ENCODE peak calls at places on chromosomes 1 and 21, in nine cellular contexts. N is neural progenitor cell, T is hepatocyte, F is fibroblast of lung, P is PC-9, U is IMR-90, O is neuronal stem cell, E is K562, Q is SK-N-SH. L is an unnamed sample.

GRCh38 chr1:53362270-53362669 is 34.4 kb upstream of the LRP8 start:
- DNase-seq in N (peak; percentile 74), T (no peak), F (no peak), P (no peak), U (no peak), O (peak; percentile 26), E (no peak), Q (no peak), L (no peak)

GRCh38 chr1:212721388-212722247 is 22.0 kb upstream of the BATF3 start:
- DNase-seq in N (no peak), T (peak; percentile 39), F (peak; percentile 67), P (peak; percentile 89), U (peak; percentile 84), O (no peak), E (peak; percentile 40), Q (no peak), L (peak; percentile 91)

GRCh38 chr1:160205242-160205973 is at the start of gene PEA15:
- DNase-seq in N (peak; percentile 91), T (peak; percentile 88), F (peak; percentile 56), P (no peak), U (peak; percentile 35), O (peak; percentile 67), E (peak; percentile 93), Q (peak; percentile 96), L (peak; percentile 97)

GRCh38 chr1:117681093-117681950 is 75.5 kb downstream of the TENT5C start:
- DNase-seq in N (no peak), T (no peak), F (no peak), P (peak; percentile 33), U (no peak), O (no peak), E (no peak), Q (no peak), L (no peak)

GRCh38 chr1:200415693-200416593 is 6.1 kb upstream of the ZNF281 start:
- DNase-seq in N (no peak), T (peak; percentile 72), F (peak; percentile 98), P (peak; percentile 96), U (peak; percentile 98), O (no peak), E (no peak), Q (no peak), L (peak; percentile 89)

GRCh38 chr1:164733070-164733469 is 174.1 kb downstream of the PBX1 start:
- DNase-seq in N (no peak), T (no peak), F (peak; percentile 57), P (peak; percentile 48), U (peak; percentile 80), O (no peak), E (no peak), Q (no peak), L (no peak)

GRCh38 chr1:2135425-2135824 is 59.1 kb downstream of the FAAP20 start:
- DNase-seq in N (peak; percentile 59), T (peak; percentile 95), F (peak; percentile 68), P (peak; percentile 93), U (peak; percentile 85), O (peak; percentile 35), E (no peak), Q (peak; percentile 69), L (peak; percentile 90)

GRCh38 chr1:3597599-3597964 is 13.7 kb downstream of the MEGF6 start:
- DNase-seq in N (no peak), T (no peak), F (no peak), P (no peak), U (no peak), O (no peak), E (no peak), Q (no peak), L (peak; percentile 59)

GRCh38 chr1:14980801-14981200 is 172.7 kb upstream of the TMEM51 start:
- DNase-seq in N (peak; percentile 36), T (no peak), F (peak; percentile 22), P (no peak), U (peak; percentile 56), O (peak; percentile 26), E (no peak), Q (no peak), L (no peak)

GRCh38 chr1:9009438-9010366 is 16.5 kb downstream of the SLC2A7 start:
- DNase-seq in N (peak; percentile 72), T (peak; percentile 40), F (peak; percentile 11), P (peak; percentile 50), U (peak; percentile 28), O (no peak), E (peak; percentile 58), Q (peak; percentile 60), L (peak; percentile 94)

GRCh38 chr1:182886985-182887384 is 47.8 kb downstream of the DHX9 start:
- DNase-seq in N (no peak), T (no peak), F (no peak), P (no peak), U (no peak), O (no peak), E (no peak), Q (no peak), L (no peak)

GRCh38 chr1:243487036-243487648 is 231.3 kb downstream of the SDCCAG8 start:
- DNase-seq in N (no peak), T (no peak), F (no peak), P (no peak), U (no peak), O (no peak), E (no peak), Q (no peak), L (no peak)

GRCh38 chr1:56473582-56474270 is 105.6 kb downstream of the PLPP3 start:
- DNase-seq in N (no peak), T (no peak), F (no peak), P (no peak), U (peak; percentile 27), O (no peak), E (no peak), Q (no peak), L (no peak)

GRCh38 chr1:17833661-17834501 is 78.7 kb downstream of the ACTL8 start:
- DNase-seq in N (no peak), T (no peak), F (no peak), P (no peak), U (no peak), O (no peak), E (no peak), Q (peak; percentile 85), L (peak; percentile 19)

GRCh38 chr1:61980561-61980960 is 214.1 kb upstream of the L1TD1 start:
- DNase-seq in N (peak; percentile 42), T (no peak), F (peak; percentile 34), P (no peak), U (no peak), O (no peak), E (no peak), Q (peak; percentile 11), L (peak; percentile 36)

GRCh38 chr1:78275906-78276690 is 214.7 kb upstream of the PTGFR start:
- DNase-seq in N (no peak), T (no peak), F (no peak), P (no peak), U (no peak), O (no peak), E (no peak), Q (no peak), L (no peak)

GRCh38 chr1:19062258-19063029 is 106.0 kb upstream of the IFFO2 start:
- DNase-seq in N (no peak), T (no peak), F (no peak), P (no peak), U (no peak), O (no peak), E (peak; percentile 47), Q (no peak), L (peak; percentile 83)

DNA sequence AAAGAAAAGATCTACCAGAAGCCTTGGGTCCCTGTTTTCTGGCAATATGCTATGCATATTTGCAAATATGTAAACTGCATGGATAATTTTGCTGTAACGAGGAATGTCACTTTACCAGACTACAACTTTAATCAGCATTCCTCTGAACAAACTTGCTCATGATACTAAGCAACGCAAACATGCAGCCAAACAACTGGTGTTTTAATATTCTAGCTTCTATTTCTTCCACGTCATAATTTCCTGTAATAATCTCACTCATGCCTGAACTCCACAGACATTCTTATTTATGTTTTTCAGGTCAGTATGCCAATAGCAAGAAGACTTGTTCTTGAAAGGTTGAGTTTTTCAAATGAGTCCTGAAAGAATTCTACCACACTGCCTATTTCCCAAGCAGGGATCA is 114.2 kb downstream of the SIM2 start:
- DNase-seq in N (no peak), T (no peak), F (no peak), P (no peak), U (no peak), O (no peak), E (no peak), Q (no peak), L (no peak)
- H3K27me3 ChIP-seq in N (no peaks in the 10 kb centered on the region), T (no peaks in the 10 kb centered on the region), F (no peaks in the 10 kb centered on the region), P (no peaks in the 10 kb centered on the region), U (no peaks in the 10 kb centered on the region), O (no peaks in the 10 kb centered on the region), E (no peaks in the 10 kb centered on the region), Q (no peaks in the 10 kb centered on the region), L (no peaks in the 10 kb centered on the region)

DNA sequence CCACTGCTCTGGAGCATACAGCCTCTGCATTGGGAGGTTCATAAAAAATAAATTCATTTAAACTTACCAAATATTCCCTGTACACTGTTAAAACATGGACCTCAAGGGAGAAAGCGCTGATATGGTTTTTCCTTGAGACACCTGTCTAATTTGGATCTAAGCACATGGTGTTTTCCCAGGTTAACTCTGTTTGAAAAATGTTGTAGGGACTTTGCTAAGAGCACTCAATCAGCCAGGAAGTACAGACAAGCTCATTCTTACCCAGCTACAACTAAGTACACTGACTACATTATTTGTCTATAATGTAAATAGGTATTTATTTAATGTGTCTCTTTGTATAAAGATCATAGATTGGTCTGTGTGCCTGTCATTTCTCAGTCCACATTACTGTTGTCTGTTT is 61.8 kb upstream of the BCAR3 start:
- DNase-seq in N (no peak), T (no peak), F (no peak), P (no peak), U (no peak), O (no peak), E (no peak), Q (no peak), L (no peak)
- H3K4me2 ChIP-seq in N (no peak overlapping the region), T (no peak overlapping the region), F (no peak overlapping the region), P (no peak overlapping the region), U (no peak overlapping the region), O (no peak overlapping the region), E (no peak overlapping the region), Q (no peak overlapping the region), L (no peak overlapping the region)

GRCh38 chr1:7826363-7826762 is 26.5 kb downstream of the UTS2 start:
- DNase-seq in N (no peak), T (no peak), F (no peak), P (no peak), U (no peak), O (no peak), E (peak; percentile 28), Q (no peak), L (no peak)

GRCh38 chr1:7827134-7827955 is 25.5 kb downstream of the UTS2 start:
- DNase-seq in N (no peak), T (no peak), F (peak; percentile 53), P (no peak), U (no peak), O (no peak), E (peak; percentile 68), Q (no peak), L (no peak)

DNA sequence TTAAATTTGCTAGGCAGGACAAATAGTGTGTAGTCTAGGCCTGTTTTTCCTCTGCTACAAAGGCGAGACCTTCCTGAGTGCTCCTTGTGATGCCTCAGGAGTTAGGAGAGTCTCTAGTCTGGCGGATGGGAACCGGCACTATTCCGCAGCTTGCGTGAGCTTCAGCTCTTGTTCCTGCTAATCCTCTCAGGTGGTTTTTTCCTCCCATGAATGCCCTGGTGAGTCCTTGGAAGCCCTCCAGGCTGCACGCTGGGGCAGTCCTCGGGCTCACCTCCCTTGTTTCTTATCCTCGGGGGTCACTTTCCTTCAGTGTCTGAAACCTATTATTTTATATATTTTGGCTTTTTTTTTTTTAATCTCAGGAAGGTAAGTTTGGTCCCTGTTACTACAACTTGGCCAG is 28.2 kb downstream of the UTS2 start:
- DNase-seq in N (peak; percentile 49), T (no peak), F (no peak), P (no peak), U (no peak), O (no peak), E (no peak), Q (no peak), L (no peak)
- H3K27me3 ChIP-seq in N (no peaks in the 10 kb centered on the region), T (no peaks in the 10 kb centered on the region), F (no peaks in the 10 kb centered on the region), P (no peaks in the 10 kb centered on the region), U (no peaks in the 10 kb centered on the region), O (no peaks in the 10 kb centered on the region), E (no peaks in the 10 kb centered on the region), Q (no peaks in the 10 kb centered on the region), L (no peaks in the 10 kb centered on the region)

GRCh38 chr1:154793674-154794073 is 76.4 kb downstream of the KCNN3 start:
- DNase-seq in N (peak; percentile 26), T (no peak), F (no peak), P (no peak), U (no peak), O (no peak), E (no peak), Q (no peak), L (no peak)
- H3K4me2 ChIP-seq in N (no peak overlapping the region), T (no peak overlapping the region), F (no peak overlapping the region), P (no peak overlapping the region), U (no peak overlapping the region), O (no peak overlapping the region), E (no peak overlapping the region), Q (no peak overlapping the region), L (no peak overlapping the region)

L was measured in osteoblast.